ENCODE peak calls at places on chromosomes 4 and X, in six cellular contexts. One of them, this sample, is unnamed. For H3K36me3, the result is how much of the 10 kb centered on the place peaks cover.

GRCh38 chr4:26069218-26069617 is 155.2 kb downstream of the SMIM20 start:
- DNase-seq in left lung: no peak
- DNase-seq in mammary epithelial cell: no peak
- DNase-seq in PC-3: peak
- DNase-seq in tibial nerve: no peak
- DNase-seq in IMR-90: peak
- DNase-seq in this sample: no peak

GRCh38 chr4:157099506-157099905 is 23.6 kb downstream of the GLRB start:
- DNase-seq in left lung: no peak
- DNase-seq in mammary epithelial cell: no peak
- DNase-seq in PC-3: no peak
- DNase-seq in tibial nerve: no peak
- DNase-seq in IMR-90: no peak
- DNase-seq in this sample: no peak

GRCh38 chrX:63889001-63889400 is 104.0 kb upstream of the ARHGEF9 start:
- DNase-seq in left lung: no peak
- DNase-seq in mammary epithelial cell: peak
- DNase-seq in PC-3: peak
- DNase-seq in tibial nerve: no peak
- DNase-seq in IMR-90: peak
- DNase-seq in this sample: no peak

GRCh38 chrX:37860731-37861130 is 13.4 kb upstream of the DYNLT3 start:
- DNase-seq in left lung: no peak
- DNase-seq in mammary epithelial cell: no peak
- DNase-seq in PC-3: no peak
- DNase-seq in tibial nerve: no peak
- DNase-seq in IMR-90: no peak
- DNase-seq in this sample: no peak

GRCh38 chrX:134548257-134548732 is 88.3 kb downstream of the HPRT1 start:
- DNase-seq in left lung: no peak
- DNase-seq in mammary epithelial cell: no peak
- DNase-seq in PC-3: peak
- DNase-seq in tibial nerve: no peak
- DNase-seq in IMR-90: no peak
- DNase-seq in this sample: no peak

GRCh38 chrX:115650916-115651315 is 89.9 kb downstream of the PLS3 start:
- DNase-seq in left lung: no peak
- DNase-seq in mammary epithelial cell: peak
- DNase-seq in PC-3: peak
- DNase-seq in tibial nerve: peak
- DNase-seq in IMR-90: peak
- DNase-seq in this sample: no peak

GRCh38 chr4:77385124-77385969 is 220.3 kb upstream of the CXCL13 start:
- DNase-seq in left lung: peak
- DNase-seq in mammary epithelial cell: peak
- DNase-seq in PC-3: peak
- DNase-seq in tibial nerve: peak
- DNase-seq in IMR-90: peak
- DNase-seq in this sample: peak

GRCh38 chrX:120120223-120120622 is 4.5 kb upstream of the RHOXF1 start:
- DNase-seq in left lung: peak
- DNase-seq in mammary epithelial cell: no peak
- DNase-seq in PC-3: peak
- DNase-seq in tibial nerve: no peak
- DNase-seq in IMR-90: peak
- DNase-seq in this sample: no peak

GRCh38 chr4:112938461-112939058 is 110.9 kb upstream of the ANK2 start:
- DNase-seq in left lung: no peak
- DNase-seq in mammary epithelial cell: peak
- DNase-seq in PC-3: peak
- DNase-seq in tibial nerve: no peak
- DNase-seq in IMR-90: peak
- DNase-seq in this sample: peak

GRCh38 chr4:78566834-78567501 is 15.4 kb downstream of the ANXA3 start:
- DNase-seq in left lung: no peak
- DNase-seq in mammary epithelial cell: peak
- DNase-seq in PC-3: peak
- DNase-seq in tibial nerve: no peak
- DNase-seq in IMR-90: no peak
- DNase-seq in this sample: no peak

GRCh38 chrX:48540015-48540350 is 469 bp downstream of the TBC1D25 start:
- DNase-seq in left lung: peak
- DNase-seq in mammary epithelial cell: peak
- DNase-seq in PC-3: no peak
- DNase-seq in tibial nerve: peak
- DNase-seq in IMR-90: peak
- DNase-seq in this sample: no peak

DNA sequence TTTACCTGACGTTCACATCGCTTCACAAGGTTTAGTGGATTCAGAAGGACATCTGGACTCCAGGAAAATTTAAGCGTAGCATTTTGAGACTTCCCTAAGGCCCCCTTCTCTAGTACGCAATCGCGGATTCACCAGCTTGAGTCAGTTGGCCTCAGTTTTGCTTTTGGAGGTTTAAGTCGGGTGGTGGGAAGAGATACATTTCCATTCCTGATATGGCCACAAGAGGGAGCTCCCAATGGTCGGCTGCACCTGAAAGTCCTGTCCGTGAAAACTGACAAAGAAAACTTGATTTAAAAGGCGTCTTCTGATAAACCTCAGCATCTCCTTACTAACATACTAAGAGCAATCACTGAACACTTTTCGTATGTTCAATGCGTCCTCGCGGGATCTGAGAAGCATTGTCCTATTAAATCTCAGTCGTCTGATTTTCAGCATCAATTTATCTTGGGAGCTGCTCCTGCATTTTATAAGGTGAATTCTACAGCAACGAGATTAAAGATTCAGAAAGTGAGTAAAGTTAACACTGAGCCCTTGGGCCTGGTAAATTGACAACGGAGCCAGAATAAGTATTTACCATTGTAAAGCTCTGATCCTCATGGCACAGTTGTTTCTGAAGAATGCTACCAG is 50.6 kb downstream of the LGI2 start:
- DNase-seq in left lung: no peak
- DNase-seq in mammary epithelial cell: peak
- DNase-seq in PC-3: peak
- DNase-seq in tibial nerve: peak
- DNase-seq in IMR-90: peak
- DNase-seq in this sample: no peak
- H3K4me3 ChIP-seq in left lung: no peak
- H3K4me3 ChIP-seq in mammary epithelial cell: no peak
- H3K4me3 ChIP-seq in PC-3: no peak
- H3K4me3 ChIP-seq in tibial nerve: no peak
- H3K4me3 ChIP-seq in IMR-90: no peak
- H3K4me3 ChIP-seq in this sample: peak

DNA sequence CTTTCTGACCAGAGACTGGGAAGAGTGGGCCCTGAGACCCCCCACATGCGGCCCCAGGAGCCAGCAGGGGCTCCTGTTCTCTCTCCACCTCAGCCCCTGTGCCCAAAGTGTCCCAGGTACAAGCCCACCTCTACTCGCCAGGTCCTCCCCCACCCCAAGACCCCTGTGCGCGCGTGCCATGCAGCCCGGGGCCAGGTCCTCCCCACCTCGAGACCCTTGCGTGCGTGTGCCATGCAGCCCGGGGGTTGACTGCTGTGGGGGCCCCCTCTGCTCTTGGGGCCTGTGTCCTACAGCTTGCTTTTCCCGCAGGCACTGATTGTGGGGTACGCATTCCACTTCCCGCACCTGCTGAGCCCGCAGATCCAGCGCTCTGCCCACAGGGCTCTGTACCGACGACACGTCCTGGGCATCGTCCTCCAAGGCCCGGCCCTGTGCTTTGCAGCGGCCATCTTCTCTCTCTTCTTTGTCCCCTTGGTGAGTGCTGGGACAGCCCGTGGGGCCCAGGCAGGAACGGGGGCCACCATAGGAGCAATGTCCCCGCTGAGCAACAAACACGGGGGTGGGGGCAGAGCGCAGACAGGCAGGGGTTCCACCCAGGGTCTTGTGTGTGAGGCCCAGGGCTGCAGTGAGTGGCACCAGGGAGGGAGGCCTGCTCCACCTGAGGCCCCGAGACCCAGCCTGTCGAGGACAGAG is 20.3 kb downstream of the DGKQ start:
- DNase-seq in left lung: peak
- DNase-seq in mammary epithelial cell: no peak
- DNase-seq in PC-3: no peak
- DNase-seq in tibial nerve: no peak
- DNase-seq in IMR-90: no peak
- DNase-seq in this sample: no peak
- H3K36me3 ChIP-seq in left lung: under half
- H3K36me3 ChIP-seq in mammary epithelial cell: under half
- H3K36me3 ChIP-seq in PC-3: under half
- H3K36me3 ChIP-seq in tibial nerve: half or more
- H3K36me3 ChIP-seq in IMR-90: under half
- H3K36me3 ChIP-seq in this sample: under half

GRCh38 chrX:129842510-129843208 is 1.0 kb downstream of the ZDHHC9 start:
- DNase-seq in left lung: peak
- DNase-seq in mammary epithelial cell: peak
- DNase-seq in PC-3: peak
- DNase-seq in tibial nerve: peak
- DNase-seq in IMR-90: peak
- DNase-seq in this sample: no peak
- H3K4me3 ChIP-seq in left lung: peak
- H3K4me3 ChIP-seq in mammary epithelial cell: peak
- H3K4me3 ChIP-seq in PC-3: peak
- H3K4me3 ChIP-seq in tibial nerve: peak
- H3K4me3 ChIP-seq in IMR-90: peak
- H3K4me3 ChIP-seq in this sample: peak

GRCh38 chr4:43238556-43238955 is 346.0 kb downstream of the GRXCR1 start:
- DNase-seq in left lung: no peak
- DNase-seq in mammary epithelial cell: no peak
- DNase-seq in PC-3: no peak
- DNase-seq in tibial nerve: no peak
- DNase-seq in IMR-90: no peak
- DNase-seq in this sample: no peak
- H3K36me3 ChIP-seq in left lung: under half
- H3K36me3 ChIP-seq in mammary epithelial cell: under half
- H3K36me3 ChIP-seq in PC-3: under half
- H3K36me3 ChIP-seq in tibial nerve: under half
- H3K36me3 ChIP-seq in IMR-90: under half
- H3K36me3 ChIP-seq in this sample: under half

GRCh38 chr4:143289370-143289769 is 47.3 kb upstream of the GAB1 start:
- DNase-seq in left lung: no peak
- DNase-seq in mammary epithelial cell: no peak
- DNase-seq in PC-3: no peak
- DNase-seq in tibial nerve: no peak
- DNase-seq in IMR-90: no peak
- DNase-seq in this sample: no peak

GRCh38 chr4:143287571-143287923 is 49.1 kb upstream of the GAB1 start:
- DNase-seq in left lung: no peak
- DNase-seq in mammary epithelial cell: no peak
- DNase-seq in PC-3: no peak
- DNase-seq in tibial nerve: no peak
- DNase-seq in IMR-90: no peak
- DNase-seq in this sample: no peak

GRCh38 chr4:143286733-143287570 is 49.7 kb upstream of the GAB1 start:
- DNase-seq in left lung: no peak
- DNase-seq in mammary epithelial cell: peak
- DNase-seq in PC-3: peak
- DNase-seq in tibial nerve: no peak
- DNase-seq in IMR-90: peak
- DNase-seq in this sample: no peak

GRCh38 chr4:143282170-143282760 is 54.4 kb upstream of the GAB1 start:
- DNase-seq in left lung: no peak
- DNase-seq in mammary epithelial cell: no peak
- DNase-seq in PC-3: no peak
- DNase-seq in tibial nerve: peak
- DNase-seq in IMR-90: no peak
- DNase-seq in this sample: no peak

DNA sequence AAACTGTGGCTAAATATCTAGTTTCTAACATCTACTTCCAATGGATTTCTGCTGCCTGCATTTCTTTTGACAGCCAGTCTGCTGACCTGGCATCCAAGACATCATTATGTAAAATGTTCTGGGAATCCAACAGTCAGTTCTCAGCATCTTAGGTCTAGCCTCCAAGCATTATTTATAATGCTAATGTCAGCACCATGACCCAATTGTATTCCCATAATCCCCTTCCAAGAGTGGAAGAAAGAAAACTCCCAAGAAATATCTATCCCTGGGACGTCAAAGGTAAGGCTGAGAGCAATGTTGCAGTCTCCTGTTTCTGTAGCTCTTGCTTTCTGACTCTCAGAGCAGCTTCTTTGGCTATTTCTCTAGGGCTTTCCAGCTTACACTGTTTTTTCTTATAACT is 50.6 kb upstream of the GAB1 start:
- DNase-seq in left lung: no peak
- DNase-seq in mammary epithelial cell: no peak
- DNase-seq in PC-3: no peak
- DNase-seq in tibial nerve: no peak
- DNase-seq in IMR-90: no peak
- DNase-seq in this sample: no peak
- H3K4me3 ChIP-seq in left lung: no peak
- H3K4me3 ChIP-seq in mammary epithelial cell: no peak
- H3K4me3 ChIP-seq in PC-3: no peak
- H3K4me3 ChIP-seq in tibial nerve: no peak
- H3K4me3 ChIP-seq in IMR-90: no peak
- H3K4me3 ChIP-seq in this sample: no peak

GRCh38 chr4:17633600-17633999 is 19.2 kb downstream of the MED28 start:
- DNase-seq in left lung: no peak
- DNase-seq in mammary epithelial cell: no peak
- DNase-seq in PC-3: no peak
- DNase-seq in tibial nerve: no peak
- DNase-seq in IMR-90: no peak
- DNase-seq in this sample: no peak
- H3K36me3 ChIP-seq in left lung: under half
- H3K36me3 ChIP-seq in mammary epithelial cell: under half
- H3K36me3 ChIP-seq in PC-3: under half
- H3K36me3 ChIP-seq in tibial nerve: half or more
- H3K36me3 ChIP-seq in IMR-90: under half
- H3K36me3 ChIP-seq in this sample: under half